ENCODE peak calls at places on chromosomes 3 and 15, in eight cellular contexts. F, I, J, R, D, G, O and Q are unnamed samples.

GRCh38 chr3:27089641-27090040 is 279.5 kb downstream of the NEK10 start:
- DNase-seq in F (no peak), R (no peak), O (no peak), J (no peak), G (no peak), D (no peak), I (no peak), Q (no peak)

GRCh38 chr3:179533274-179533673 is 29.5 kb upstream of the ACTL6A start:
- DNase-seq in O (no peak), D (no peak), F (no peak), G (no peak), J (no peak), I (no peak), R (no peak), Q (no peak)

GRCh38 chr3:152737021-152737908 is 97.7 kb upstream of the P2RY1 start:
- DNase-seq in R (no peak), F (no peak), G (peak; percentile 29), O (no peak), I (no peak), D (no peak), J (no peak), Q (no peak)

GRCh38 chr15:61195116-61196002 is 33.7 kb downstream of the RORA start:
- DNase-seq in G (peak; percentile 38), R (no peak), D (peak; percentile 11), O (peak; percentile 46), J (no peak), F (no peak), I (no peak), Q (no peak)

GRCh38 chr3:42036483-42036823 is 54.7 kb upstream of the TRAK1 start:
- DNase-seq in J (no peak), O (peak; percentile 94), F (no peak), I (no peak), R (no peak), D (no peak), G (no peak), Q (no peak)

GRCh38 chr3:41060106-41060505 is 139.2 kb upstream of the CTNNB1 start:
- DNase-seq in I (no peak), G (no peak), O (no peak), R (no peak), F (no peak), D (no peak), J (no peak), Q (no peak)

GRCh38 chr15:97874139-97874538 is 86.4 kb upstream of the ARRDC4 start:
- DNase-seq in G (no peak), R (no peak), I (no peak), D (no peak), J (no peak), F (no peak), O (no peak), Q (no peak)

GRCh38 chr15:32651229-32651837 is 9.8 kb downstream of the SCG5 start:
- DNase-seq in J (peak; percentile 70), G (peak; percentile 81), R (peak; percentile 54), I (no peak), O (peak; percentile 63), D (peak; percentile 48), F (peak; percentile 5), Q (no peak)

GRCh38 chr15:65032823-65033537 is 3.5 kb upstream of the MTFMT start:
- DNase-seq in I (no peak), J (peak; percentile 83), D (peak; percentile 61), F (peak; percentile 20), G (no peak), R (peak; percentile 55), O (peak; percentile 86), Q (no peak)

GRCh38 chr3:197858598-197858997 is 67.5 kb downstream of the LRCH3 start:
- DNase-seq in F (no peak), G (no peak), I (no peak), O (no peak), J (peak; percentile 25), R (no peak), D (no peak), Q (no peak)

GRCh38 chr3:16069149-16069922 is 105.1 kb upstream of the GALNT15 start:
- DNase-seq in I (no peak), D (no peak), J (no peak), F (no peak), R (no peak), O (peak; percentile 64), G (no peak), Q (no peak)

GRCh38 chr3:54122046-54122801 is at the start of gene CACNA2D3:
- DNase-seq in D (peak; percentile 13), G (no peak), F (peak; percentile 74), J (peak; percentile 54), O (peak; percentile 75), R (no peak), I (no peak), Q (peak; percentile 43)

GRCh38 chr3:113441051-113441770 is at the start of gene CFAP44:
- DNase-seq in R (peak; percentile 72), D (peak; percentile 49), O (peak; percentile 79), G (no peak), J (peak; percentile 92), I (peak; percentile 18), F (peak; percentile 78), Q (no peak)

GRCh38 chr15:88661766-88662556 is 23.1 kb downstream of the ISG20 start:
- DNase-seq in F (no peak), J (no peak), I (no peak), G (no peak), D (no peak), O (no peak), R (no peak), Q (no peak)

GRCh38 chr15:68080783-68081182 is 26.7 kb downstream of the PIAS1 start:
- DNase-seq in G (no peak), F (no peak), J (no peak), I (no peak), D (no peak), O (no peak), R (no peak), Q (no peak)

GRCh38 chr3:122555275-122556071 is 8.6 kb downstream of the PARP9 start:
- DNase-seq in F (no peak), G (no peak), O (peak; percentile 29), R (no peak), I (no peak), J (no peak), D (no peak), Q (no peak)